ENCODE peak calls at places on chromosomes 16 and 17, in four cellular contexts. One of them, this sample, is unnamed.

GRCh38 chr16:17945080-17945601 is 391.4 kb downstream of the NPIPA8 start:
- DNase-seq in foreskin keratinocyte: no peak
- DNase-seq in HT-29: no peak
- DNase-seq in activated T-cell treated with anti-CD3 and anti-CD28 coated beads, Interleukin-2, amount 50 U/mL, for 72 hours: no peak
- DNase-seq in this sample: no peak

GRCh38 chr17:74431568-74432483 is at the start of gene GPRC5C:
- DNase-seq in foreskin keratinocyte: peak; percentile 83
- DNase-seq in HT-29: peak; percentile 91
- DNase-seq in activated T-cell treated with anti-CD3 and anti-CD28 coated beads, Interleukin-2, amount 50 U/mL, for 72 hours: peak; percentile 63
- DNase-seq in this sample: peak; percentile 84

GRCh38 chr17:16495980-16496819 is 4.2 kb upstream of the LRRC75A start:
- DNase-seq in foreskin keratinocyte: no peak
- DNase-seq in HT-29: no peak
- DNase-seq in activated T-cell treated with anti-CD3 and anti-CD28 coated beads, Interleukin-2, amount 50 U/mL, for 72 hours: no peak
- DNase-seq in this sample: no peak

GRCh38 chr17:17685775-17686291 is 4.6 kb downstream of the RAI1 start:
- DNase-seq in foreskin keratinocyte: peak; percentile 83
- DNase-seq in HT-29: peak; percentile 76
- DNase-seq in activated T-cell treated with anti-CD3 and anti-CD28 coated beads, Interleukin-2, amount 50 U/mL, for 72 hours: peak; percentile 22
- DNase-seq in this sample: peak; percentile 67

GRCh38 chr16:1413684-1414531 is 596 bp downstream of the UNKL start:
- DNase-seq in foreskin keratinocyte: peak; percentile 21
- DNase-seq in HT-29: peak; percentile 64
- DNase-seq in activated T-cell treated with anti-CD3 and anti-CD28 coated beads, Interleukin-2, amount 50 U/mL, for 72 hours: peak; percentile 82
- DNase-seq in this sample: peak; percentile 79

GRCh38 chr17:10698116-10698818 is 873 bp downstream of the ADPRM start:
- DNase-seq in foreskin keratinocyte: no peak
- DNase-seq in HT-29: peak; percentile 16
- DNase-seq in activated T-cell treated with anti-CD3 and anti-CD28 coated beads, Interleukin-2, amount 50 U/mL, for 72 hours: no peak
- DNase-seq in this sample: no peak

GRCh38 chr16:27671410-27671809 is 121.5 kb downstream of the KATNIP start:
- DNase-seq in foreskin keratinocyte: peak; percentile 16
- DNase-seq in HT-29: no peak
- DNase-seq in activated T-cell treated with anti-CD3 and anti-CD28 coated beads, Interleukin-2, amount 50 U/mL, for 72 hours: no peak
- DNase-seq in this sample: no peak

GRCh38 chr17:59652119-59652518 is 32.4 kb downstream of the CLTC start:
- DNase-seq in foreskin keratinocyte: no peak
- DNase-seq in HT-29: no peak
- DNase-seq in activated T-cell treated with anti-CD3 and anti-CD28 coated beads, Interleukin-2, amount 50 U/mL, for 72 hours: no peak
- DNase-seq in this sample: no peak

GRCh38 chr17:21119247-21119944 is 7.4 kb upstream of the DHRS7B start:
- DNase-seq in foreskin keratinocyte: peak; percentile 46
- DNase-seq in HT-29: peak; percentile 49
- DNase-seq in activated T-cell treated with anti-CD3 and anti-CD28 coated beads, Interleukin-2, amount 50 U/mL, for 72 hours: peak; percentile 67
- DNase-seq in this sample: peak; percentile 59

GRCh38 chr17:37744633-37744927 is 279 bp downstream of the HNF1B start:
- DNase-seq in foreskin keratinocyte: no peak
- DNase-seq in HT-29: no peak
- DNase-seq in activated T-cell treated with anti-CD3 and anti-CD28 coated beads, Interleukin-2, amount 50 U/mL, for 72 hours: no peak
- DNase-seq in this sample: no peak

GRCh38 chr16:58011652-58012051 is 10.4 kb downstream of the USB1 start:
- DNase-seq in foreskin keratinocyte: no peak
- DNase-seq in HT-29: no peak
- DNase-seq in activated T-cell treated with anti-CD3 and anti-CD28 coated beads, Interleukin-2, amount 50 U/mL, for 72 hours: no peak
- DNase-seq in this sample: no peak

GRCh38 chr16:54446639-54447038 is 160.1 kb upstream of the IRX3 start:
- DNase-seq in foreskin keratinocyte: peak; percentile 42
- DNase-seq in HT-29: no peak
- DNase-seq in activated T-cell treated with anti-CD3 and anti-CD28 coated beads, Interleukin-2, amount 50 U/mL, for 72 hours: no peak
- DNase-seq in this sample: no peak

This sample was measured in Calu3.